ENCODE peak calls at places on chromosomes 1 and 21, in eight cellular contexts. B is endothelial cell, Q is bronchial epithelial cell, M is GM12878, P is A549, A is colonic mucosa, O is Panc1, E is mammary epithelial cell. L is an unnamed sample.

GRCh38 chr1:117267232-117267774 is 56.6 kb upstream of the VTCN1 start:
- DNase-seq in O (no peak), E (no peak), P (no peak), M (no peak), Q (no peak), B (no peak), A (no peak), L (no peak)

GRCh38 chr1:93448292-93448982 is 519 bp downstream of the FNBP1L start:
- DNase-seq in A (peak), E (peak), B (peak), P (peak), Q (peak), O (no peak), M (no peak), L (peak)

GRCh38 chr1:10692401-10693021 is 103.9 kb downstream of the CASZ1 start:
- DNase-seq in O (peak), M (no peak), B (peak), E (no peak), A (peak), P (peak), Q (peak), L (peak)

GRCh38 chr1:165520646-165521045 is 23.2 kb upstream of the LRRC52 start:
- DNase-seq in O (no peak), M (no peak), P (no peak), E (no peak), Q (no peak), A (no peak), B (no peak), L (no peak)

GRCh38 chr1:245807306-245807705 is 652.5 kb downstream of the KIF26B start:
- DNase-seq in P (no peak), E (no peak), B (no peak), A (no peak), O (no peak), M (peak), Q (no peak), L (no peak)

GRCh38 chr1:234175363-234175762 is 197.9 kb upstream of the COA6 start:
- DNase-seq in M (no peak), A (no peak), P (no peak), B (no peak), Q (no peak), O (no peak), E (no peak), L (no peak)

GRCh38 chr1:93988634-93989350 is 79.6 kb upstream of the GCLM start:
- DNase-seq in P (no peak), M (no peak), B (no peak), E (peak), Q (peak), O (no peak), A (no peak), L (peak)

GRCh38 chr1:245074232-245074747 is 80.5 kb upstream of the KIF26B start:
- DNase-seq in A (no peak), Q (peak), M (no peak), E (peak), P (no peak), O (no peak), B (no peak), L (no peak)

GRCh38 chr1:77394166-77394565 is 112.3 kb downstream of the AK5 start:
- DNase-seq in M (no peak), O (no peak), B (no peak), A (no peak), Q (peak), E (peak), P (peak), L (no peak)

GRCh38 chr1:67142931-67143330 is 8.2 kb upstream of the C1orf141 start:
- DNase-seq in E (no peak), Q (no peak), A (no peak), M (no peak), P (no peak), B (no peak), O (no peak), L (no peak)

GRCh38 chr1:67148516-67149178 is 13.9 kb upstream of the C1orf141 start:
- DNase-seq in B (no peak), Q (no peak), E (peak), P (no peak), M (no peak), A (no peak), O (no peak), L (peak)

GRCh38 chr1:67146539-67146938 is 11.8 kb upstream of the C1orf141 start:
- DNase-seq in E (peak), M (no peak), A (no peak), B (no peak), P (no peak), Q (peak), O (no peak), L (no peak)

GRCh38 chr1:67146101-67146500 is 11.3 kb upstream of the C1orf141 start:
- DNase-seq in Q (no peak), P (no peak), A (no peak), B (no peak), M (no peak), O (no peak), E (no peak), L (no peak)

GRCh38 chr1:67144696-67145095 is 9.9 kb upstream of the C1orf141 start:
- DNase-seq in M (no peak), A (no peak), Q (no peak), O (no peak), E (no peak), B (no peak), P (no peak), L (no peak)
- TF ChIP-seq CTCF in M (peak), A (no peak), Q (peak), O (peak), E (peak), B (peak), P (peak), L (no peak)

DNA sequence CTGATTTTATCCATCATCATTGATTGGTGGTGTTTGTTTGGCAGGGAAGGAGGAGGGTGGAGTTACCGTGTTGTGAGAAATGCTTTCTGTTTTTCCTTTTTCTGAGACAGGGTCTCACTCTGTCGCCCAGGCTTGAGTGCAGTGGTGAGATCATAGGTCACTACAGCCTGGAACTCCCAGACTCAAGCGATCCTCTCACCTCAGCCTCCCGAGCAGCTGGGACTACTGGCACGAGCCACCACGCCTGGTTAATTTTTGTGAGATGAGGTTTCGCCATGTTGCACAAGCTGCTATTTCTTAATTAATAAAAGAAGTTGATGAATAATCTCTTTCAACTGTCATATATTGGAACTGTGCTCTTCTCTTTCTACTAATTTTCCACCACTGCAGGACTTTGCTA is 44.3 kb downstream of the HUNK start:
- DNase-seq in A (no peak), Q (no peak), P (no peak), B (no peak), O (no peak), E (no peak), M (no peak), L (no peak)
- TF ChIP-seq CTCF in A (no peak), Q (no peak), P (no peak), B (no peak), O (no peak), E (no peak), M (no peak), L (no peak)

DNA sequence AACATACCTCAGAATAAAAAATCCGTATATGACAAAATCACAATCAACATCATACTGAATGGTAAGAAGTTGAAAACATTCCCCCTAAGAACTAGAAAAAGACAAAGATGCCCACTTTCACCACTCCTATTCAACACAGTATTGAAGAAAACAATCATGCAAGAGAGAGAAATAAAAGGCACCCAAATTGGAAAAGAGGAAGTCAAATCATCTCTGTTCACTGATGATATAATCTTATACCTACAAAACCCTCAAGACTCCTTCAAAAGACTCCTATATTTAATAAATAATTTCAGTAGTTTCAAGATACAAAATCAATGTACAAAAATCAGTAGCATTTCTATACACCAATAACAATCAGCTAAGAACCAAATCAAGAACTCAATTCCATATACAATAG is 14.7 kb downstream of the PGLYRP4 start:
- DNase-seq in M (no peak), O (no peak), Q (no peak), A (no peak), P (no peak), E (no peak), B (no peak), L (no peak)
- TF ChIP-seq CTCF in M (no peak), O (no peak), Q (no peak), A (no peak), P (no peak), E (no peak), B (no peak), L (no peak)

GRCh38 chr1:8374356-8374755 is 56.4 kb downstream of the SLC45A1 start:
- DNase-seq in Q (no peak), M (no peak), P (no peak), A (no peak), B (no peak), O (no peak), E (no peak), L (no peak)

GRCh38 chr1:8376358-8376840 is 58.5 kb downstream of the SLC45A1 start:
- DNase-seq in P (no peak), M (no peak), O (no peak), A (no peak), E (no peak), B (no peak), Q (no peak), L (no peak)

GRCh38 chr1:8377382-8377928 is 59.5 kb downstream of the SLC45A1 start:
- DNase-seq in A (no peak), Q (no peak), E (no peak), B (no peak), O (no peak), M (no peak), P (no peak), L (no peak)

GRCh38 chr1:8373547-8374270 is 55.8 kb downstream of the SLC45A1 start:
- DNase-seq in P (no peak), E (peak), M (no peak), O (no peak), Q (peak), A (peak), B (no peak), L (no peak)

GRCh38 chr1:8374812-8375211 is 56.9 kb downstream of the SLC45A1 start:
- DNase-seq in M (no peak), B (no peak), O (no peak), P (peak), E (peak), Q (peak), A (peak), L (peak)
- TF ChIP-seq CTCF in M (peak), B (peak), O (peak), P (peak), E (peak), Q (peak), A (peak), L (peak)